ENCODE peak calls at places on chromosomes 13 and 19, in seven cellular contexts. D is ascending aorta, K is astrocyte of the cerebellum, S is heart left ventricle, O is Peyer's patch, C is keratinocyte, Z is transverse colon. H is an unnamed sample.

GRCh38 chr19:50461066-50461875 is 15.0 kb upstream of the EMC10 start:
- DNase-seq in C (no peak), Z (peak), K (peak), O (peak), D (no peak), S (peak), H (no peak)

GRCh38 chr13:47175172-47175806 is 278.4 kb upstream of the HTR2A start:
- DNase-seq in C (peak), D (no peak), O (no peak), Z (no peak), K (peak), S (no peak), H (no peak)

GRCh38 chr19:501646-502045 is 5.4 kb downstream of the MADCAM1 start:
- DNase-seq in O (no peak), D (no peak), Z (no peak), C (no peak), S (peak), K (no peak), H (no peak)

GRCh38 chr13:28204690-28205443 is 66.5 kb downstream of the PAN3 start:
- DNase-seq in C (no peak), K (no peak), S (no peak), Z (no peak), O (no peak), D (no peak), H (no peak)

GRCh38 chr13:54248306-54248705 is 1219.7 kb downstream of the OLFM4 start:
- DNase-seq in D (no peak), Z (no peak), C (no peak), K (no peak), O (no peak), S (no peak), H (no peak)

GRCh38 chr19:38990949-38991697 is 15.6 kb upstream of the FBXO17 start:
- DNase-seq in S (no peak), Z (no peak), C (no peak), O (no peak), D (no peak), K (no peak), H (no peak)

GRCh38 chr13:36130542-36131214 is 504 bp downstream of the DCLK1 start:
- DNase-seq in S (peak), C (no peak), Z (no peak), D (no peak), K (no peak), O (no peak), H (no peak)

GRCh38 chr19:7743425-7743841 is 3.9 kb downstream of the CD209 start:
- DNase-seq in O (no peak), Z (no peak), D (no peak), K (no peak), C (no peak), S (no peak), H (no peak)

GRCh38 chr19:19461671-19462622 is 53.4 kb downstream of the TSSK6 start:
- DNase-seq in D (no peak), S (peak), O (peak), C (no peak), K (no peak), Z (peak), H (no peak)

GRCh38 chr19:12790628-12791344 is 500 bp upstream of the JUNB start:
- DNase-seq in S (no peak), K (no peak), O (no peak), D (no peak), Z (no peak), C (no peak), H (no peak)

GRCh38 chr13:97724450-97724849 is 229.0 kb upstream of the IPO5 start:
- DNase-seq in S (no peak), D (no peak), C (no peak), K (no peak), O (no peak), Z (no peak), H (no peak)

GRCh38 chr19:30169196-30169900 is 202.8 kb upstream of the ZNF536 start:
- DNase-seq in S (no peak), D (no peak), K (no peak), O (no peak), C (no peak), Z (no peak), H (no peak)

DNA sequence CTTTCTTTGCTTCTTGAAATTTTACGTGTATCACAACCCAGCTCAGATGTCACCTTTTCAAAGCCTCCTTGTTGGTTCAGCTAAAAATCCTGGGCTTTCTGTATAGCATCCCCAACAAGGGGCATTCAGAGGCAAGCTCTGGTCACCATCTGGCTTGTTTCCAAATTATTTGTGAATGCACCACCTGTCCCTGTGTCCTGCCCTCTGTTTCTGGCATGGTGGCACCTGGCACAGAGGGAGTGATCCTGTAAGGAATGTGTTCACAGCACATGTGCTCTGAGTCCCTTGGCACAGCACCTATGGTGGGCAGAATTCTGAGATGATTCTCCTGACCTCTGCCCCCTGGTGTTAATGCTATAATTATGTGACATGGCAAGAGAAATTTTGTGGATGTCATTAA is 76.2 kb downstream of the ZNF429 start:
- DNase-seq in D (no peak), O (no peak), S (no peak), C (no peak), K (no peak), Z (no peak), H (no peak)
- TF ChIP-seq CTCF in D (no peak), O (no peak), S (no peak), C (no peak), K (no peak), Z (no peak), H (no peak)

DNA sequence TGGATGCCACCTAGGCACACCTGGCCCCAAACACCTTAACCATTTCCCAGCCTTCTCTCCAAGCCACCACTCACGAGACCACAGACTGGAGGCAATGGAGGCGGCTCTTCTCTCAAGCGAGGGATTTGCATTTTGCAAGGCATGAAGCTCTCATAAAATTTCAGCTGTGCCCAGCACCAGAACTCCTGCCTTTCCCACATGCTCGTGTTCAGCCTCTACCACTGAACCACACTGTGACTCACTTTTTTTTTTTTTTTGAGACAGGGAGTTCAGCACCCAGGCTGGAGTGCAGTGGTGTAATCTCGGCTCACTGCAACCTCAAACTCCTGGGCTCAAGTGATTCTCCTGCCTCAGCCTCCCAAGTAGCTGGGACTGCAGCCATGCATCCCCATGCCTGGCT is 10.6 kb downstream of the NANOS3 start:
- DNase-seq in S (no peak), C (no peak), O (no peak), K (no peak), D (no peak), Z (no peak), H (no peak)
- H3K4me3 ChIP-seq in S (no peak), C (peak), O (no peak), K (no peak), D (no peak), Z (no peak), H (no peak)

DNA sequence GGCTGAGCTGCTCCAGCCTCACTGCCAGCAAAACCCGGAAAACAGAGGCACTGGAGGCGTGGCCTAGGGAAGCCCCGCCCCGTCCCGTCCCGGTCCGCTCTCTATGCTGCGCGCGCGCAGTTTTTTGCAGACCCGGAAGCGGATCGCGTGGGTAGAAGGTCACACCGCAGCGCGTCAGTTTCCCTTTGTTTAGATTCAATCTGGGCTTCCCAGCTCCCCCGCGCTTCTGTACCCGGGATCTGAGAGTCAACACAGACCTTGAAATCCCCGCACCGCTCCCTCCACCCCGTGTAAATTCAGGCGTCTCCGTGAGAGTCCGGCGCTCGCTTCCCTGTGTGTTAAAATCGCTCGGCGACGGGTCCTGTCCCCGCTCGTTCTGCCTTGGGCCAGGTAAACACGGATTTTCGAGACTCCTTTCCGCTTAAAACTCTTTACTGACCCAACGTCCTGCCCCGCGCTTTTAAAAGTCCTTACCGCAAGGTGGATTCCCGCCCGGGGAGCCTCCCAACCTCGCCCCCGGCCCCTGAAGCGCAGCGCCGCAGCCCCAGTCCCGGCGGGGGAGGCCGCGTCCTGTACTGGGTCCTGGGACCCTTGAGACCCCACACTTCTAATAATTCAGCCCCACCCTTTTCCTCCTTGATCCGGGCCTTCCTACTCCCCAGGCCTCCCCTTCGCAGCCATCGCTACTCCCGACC is at the start of gene ZNF610:
- DNase-seq in D (peak), C (no peak), K (peak), Z (peak), O (peak), S (peak), H (peak)
- TF ChIP-seq CTCF in D (no peak), C (no peak), K (no peak), Z (no peak), O (no peak), S (no peak), H (no peak)

GRCh38 chr13:77696863-77697207 is 652 bp upstream of the SLAIN1 start:
- DNase-seq in K (no peak), Z (no peak), C (no peak), D (no peak), S (no peak), O (no peak), H (no peak)
- H3K4me3 ChIP-seq in K (peak), Z (peak), C (no peak), D (peak), S (peak), O (peak), H (peak)

DNA sequence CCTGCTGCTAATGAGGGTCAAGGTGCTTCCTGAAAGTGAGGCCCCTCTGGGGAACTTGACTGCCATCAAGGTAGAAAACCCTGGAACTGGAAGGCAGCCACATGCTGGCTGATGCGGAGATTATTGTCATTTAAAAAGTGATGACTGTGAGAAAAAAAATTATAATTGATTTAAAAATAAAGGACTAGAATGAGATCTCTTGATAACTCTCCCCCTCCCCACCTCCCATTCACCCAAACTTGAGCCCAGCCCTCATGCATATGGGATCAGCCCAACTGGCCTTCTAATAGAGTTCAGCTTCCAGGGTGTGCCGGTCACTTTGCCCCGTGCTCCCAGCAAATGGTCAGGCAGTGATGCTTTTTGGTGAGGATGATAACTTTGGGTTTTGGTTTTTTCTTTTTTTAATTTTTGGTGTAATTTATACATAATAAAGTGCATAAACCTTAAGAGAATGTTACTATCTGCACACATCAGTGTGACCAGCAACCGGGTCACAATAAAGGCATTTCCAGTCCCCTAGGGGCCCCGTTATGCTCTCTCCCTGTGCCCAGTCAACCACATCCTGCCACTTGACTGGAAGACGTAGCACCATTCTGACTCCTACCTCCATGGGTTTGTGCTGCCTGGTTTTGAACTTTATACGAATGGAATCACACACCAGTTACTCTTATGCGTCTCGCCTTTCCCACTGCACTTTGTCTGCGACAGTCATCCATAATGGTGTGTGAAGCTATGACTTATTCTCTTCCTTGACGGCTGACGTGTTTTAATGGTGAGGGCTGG is 187.9 kb downstream of the USP12 start:
- DNase-seq in Z (no peak), C (no peak), K (no peak), D (no peak), S (no peak), O (no peak), H (no peak)
- TF ChIP-seq CTCF in Z (no peak), C (no peak), K (no peak), D (no peak), S (no peak), O (no peak), H (no peak)

DNA sequence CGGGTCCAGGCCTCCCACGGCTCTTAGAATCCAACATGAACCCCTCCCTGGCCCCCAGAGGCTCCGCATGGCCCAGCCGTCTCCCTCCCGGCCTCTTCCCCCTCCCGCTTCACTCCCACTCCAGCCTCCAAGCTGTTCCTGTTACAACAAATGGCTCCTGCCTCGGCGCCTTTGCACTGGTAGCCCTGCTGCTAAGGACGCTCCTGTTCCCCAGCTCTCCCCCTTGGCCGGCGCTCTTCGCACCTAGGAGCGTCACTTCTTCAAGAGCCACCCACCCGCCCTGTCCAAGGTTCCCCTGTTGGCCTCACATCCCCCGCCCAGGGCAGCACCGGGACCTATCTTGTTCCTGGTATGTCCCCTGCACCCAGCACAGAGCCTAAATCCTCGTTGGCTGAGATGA is 9.4 kb downstream of the CCDC124 start:
- DNase-seq in K (no peak), C (no peak), D (no peak), S (no peak), O (no peak), Z (no peak), H (no peak)
- H3K4me3 ChIP-seq in K (no peak), C (no peak), D (no peak), S (no peak), O (no peak), Z (no peak), H (no peak)